ENCODE peak calls at places on chromosomes 2 and 18, in nine cellular contexts. V is PC-3, O is tibial artery, L is H9, N is K562, S is HCT116, H is ovary, Y is body of pancreas, Q is psoas muscle. P is an unnamed sample.
A peak's percentile ranks its signal among the peaks of the same experiment; 100 is the strongest.

GRCh38 chr18:58937913-58938312 is 73.2 kb downstream of the ZNF532 start:
- DNase-seq in V (no peak), O (no peak), L (no peak), N (no peak), S (no peak), H (no peak), Y (no peak), Q (no peak), P (no peak)

GRCh38 chr18:28834889-28835288 is 658.0 kb upstream of the CDH2 start:
- DNase-seq in V (peak; percentile 90), O (no peak), L (no peak), N (no peak), S (no peak), H (no peak), Y (no peak), Q (no peak), P (no peak)

GRCh38 chr2:235541838-235542549 is 48.2 kb downstream of the AGAP1 start:
- DNase-seq in V (no peak), O (no peak), L (no peak), N (no peak), S (no peak), H (no peak), Y (no peak), Q (no peak), P (no peak)

GRCh38 chr2:130726614-130727180 is 2.2 kb upstream of the GPR148 start:
- DNase-seq in V (no peak), O (no peak), L (no peak), N (no peak), S (no peak), H (no peak), Y (no peak), Q (no peak), P (peak; percentile 28)

GRCh38 chr18:58796205-58796604 is 68.5 kb upstream of the ZNF532 start:
- DNase-seq in V (no peak), O (no peak), L (no peak), N (no peak), S (no peak), H (no peak), Y (no peak), Q (no peak), P (no peak)

GRCh38 chr2:177385151-177385550 is 7.4 kb upstream of the AGPS start:
- DNase-seq in V (no peak), O (no peak), L (no peak), N (no peak), S (no peak), H (no peak), Y (no peak), Q (no peak), P (no peak)

GRCh38 chr18:49561377-49562193 is at the start of gene LIPG:
- DNase-seq in V (peak; percentile 76), O (no peak), L (peak; percentile 91), N (peak; percentile 80), S (peak; percentile 57), H (no peak), Y (peak; percentile 56), Q (peak; percentile 25), P (peak; percentile 33)

GRCh38 chr2:36058953-36059352 is 296.6 kb upstream of the CRIM1 start:
- DNase-seq in V (peak; percentile 23), O (peak; percentile 22), L (no peak), N (no peak), S (no peak), H (no peak), Y (no peak), Q (no peak), P (no peak)

GRCh38 chr2:128310761-128311160 is 7.9 kb downstream of the HS6ST1 start:
- DNase-seq in V (no peak), O (peak; percentile 14), L (no peak), N (no peak), S (no peak), H (no peak), Y (no peak), Q (no peak), P (peak; percentile 6)

GRCh38 chr2:234204480-234204879 is 154.0 kb downstream of the SPP2 start:
- DNase-seq in V (peak; percentile 78), O (no peak), L (no peak), N (no peak), S (no peak), H (no peak), Y (no peak), Q (no peak), P (no peak)

GRCh38 chr2:180519276-180519675 is 461.1 kb upstream of the UBE2E3 start:
- DNase-seq in V (peak; percentile 80), O (no peak), L (no peak), N (no peak), S (peak; percentile 48), H (no peak), Y (no peak), Q (no peak), P (no peak)

GRCh38 chr2:173750332-173750731 is 214.8 kb downstream of the SP3 start:
- DNase-seq in V (no peak), O (no peak), L (peak; percentile 53), N (no peak), S (no peak), H (no peak), Y (no peak), Q (no peak), P (no peak)

GRCh38 chr2:173751245-173751975 is 213.8 kb downstream of the SP3 start:
- DNase-seq in V (no peak), O (no peak), L (no peak), N (no peak), S (no peak), H (no peak), Y (no peak), Q (no peak), P (no peak)

GRCh38 chr2:173750831-173751230 is 214.3 kb downstream of the SP3 start:
- DNase-seq in V (no peak), O (no peak), L (no peak), N (no peak), S (no peak), H (no peak), Y (no peak), Q (no peak), P (no peak)

GRCh38 chr2:173753441-173753840 is 211.7 kb downstream of the SP3 start:
- DNase-seq in V (no peak), O (no peak), L (no peak), N (no peak), S (no peak), H (no peak), Y (no peak), Q (no peak), P (no peak)

GRCh38 chr2:173752152-173752551 is 213.0 kb downstream of the SP3 start:
- DNase-seq in V (peak; percentile 51), O (no peak), L (no peak), N (no peak), S (peak; percentile 13), H (no peak), Y (no peak), Q (no peak), P (no peak)
- TF ChIP-seq CTCF in V (peak; percentile 65), O (no peak), L (peak; percentile 61), N (no peak), S (peak; percentile 56), H (no peak), Y (no peak), Q (no peak), P (no peak)

GRCh38 chr2:119369845-119370244 is 3.1 kb downstream of the DBI start:
- DNase-seq in V (no peak), O (no peak), L (no peak), N (no peak), S (no peak), H (no peak), Y (no peak), Q (no peak), P (no peak)
- H3K4me1 ChIP-seq in V (peaks cover 29% of the 10 kb centered on the region), O (peaks cover 28% of the 10 kb centered on the region), L (peaks cover 3% of the 10 kb centered on the region), N (peaks cover 3% of the 10 kb centered on the region), S (peaks cover 17% of the 10 kb centered on the region), H (peaks cover 10% of the 10 kb centered on the region), Y (peaks cover 24% of the 10 kb centered on the region), Q (peaks cover 27% of the 10 kb centered on the region), P (peaks cover 48% of the 10 kb centered on the region)

GRCh38 chr2:94753466-94753998 is 117.7 kb upstream of the TEKT4 start:
- DNase-seq in V (no peak), O (no peak), L (no peak), N (no peak), S (no peak), H (no peak), Y (no peak), Q (no peak), P (no peak)
- H3K9me3 ChIP-seq in V (no peaks in the 10 kb centered on the region), O (no peaks in the 10 kb centered on the region), L (peaks cover 83% of the 10 kb centered on the region), N (no peaks in the 10 kb centered on the region), S (no peaks in the 10 kb centered on the region), H (no peaks in the 10 kb centered on the region), Y (no peaks in the 10 kb centered on the region), Q (no peaks in the 10 kb centered on the region), P (no peaks in the 10 kb centered on the region)

GRCh38 chr2:233041722-233042323 is 9.4 kb downstream of the NEU2 start:
- DNase-seq in V (no peak), O (no peak), L (no peak), N (no peak), S (no peak), H (no peak), Y (no peak), Q (no peak), P (no peak)
- TF ChIP-seq CTCF in V (no peak), O (no peak), L (no peak), N (no peak), S (no peak), H (no peak), Y (no peak), Q (no peak), P (no peak)

DNA sequence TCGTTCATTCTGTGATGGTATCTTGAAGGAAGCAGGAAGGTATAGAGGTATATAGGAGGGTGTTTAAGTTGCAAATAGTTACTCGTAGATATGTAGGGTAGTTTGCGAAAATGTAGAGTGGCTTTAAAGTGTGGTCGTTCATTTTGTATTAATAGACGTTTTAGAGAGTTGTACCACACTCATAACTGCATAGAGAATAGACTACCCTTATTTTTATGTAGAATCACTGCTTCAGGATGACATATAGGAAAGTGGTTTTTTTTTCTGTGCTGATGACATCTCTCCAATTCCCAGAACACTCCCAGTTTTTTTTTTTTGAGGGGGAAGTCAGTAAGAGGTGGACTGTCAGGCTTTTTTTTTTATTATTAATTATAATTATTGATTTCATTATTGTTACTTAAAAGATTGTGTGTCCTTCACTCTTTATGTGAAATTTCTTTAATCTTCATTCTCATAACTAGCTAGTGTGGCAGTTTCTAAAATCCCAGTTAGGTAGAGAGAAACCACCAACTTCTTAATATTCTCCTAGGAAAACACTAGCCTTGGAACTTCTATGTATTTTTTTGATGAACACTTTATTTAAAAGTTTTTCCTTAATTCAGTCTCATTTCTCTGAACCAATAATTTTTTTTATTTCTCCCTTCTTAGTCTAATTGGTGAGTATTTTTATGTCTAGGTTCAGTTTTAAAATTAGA is 1.5 kb downstream of the ACTR3 start:
- DNase-seq in V (no peak), O (no peak), L (no peak), N (no peak), S (no peak), H (no peak), Y (no peak), Q (no peak), P (no peak)
- H3K4me1 ChIP-seq in V (peaks cover 68% of the 10 kb centered on the region), O (peaks cover 52% of the 10 kb centered on the region), L (peaks cover 2% of the 10 kb centered on the region), N (peaks cover 37% of the 10 kb centered on the region), S (peaks cover 58% of the 10 kb centered on the region), H (peaks cover 2% of the 10 kb centered on the region), Y (peaks cover 60% of the 10 kb centered on the region), Q (peaks cover 60% of the 10 kb centered on the region), P (peaks cover 55% of the 10 kb centered on the region)

GRCh38 chr18:39838831-39839230 is 2116.2 kb upstream of the PIK3C3 start:
- DNase-seq in V (no peak), O (no peak), L (no peak), N (no peak), S (no peak), H (no peak), Y (no peak), Q (no peak), P (no peak)
- H3K9me3 ChIP-seq in V (no peaks in the 10 kb centered on the region), O (no peaks in the 10 kb centered on the region), L (no peaks in the 10 kb centered on the region), N (no peaks in the 10 kb centered on the region), S (no peaks in the 10 kb centered on the region), H (no peaks in the 10 kb centered on the region), Y (no peaks in the 10 kb centered on the region), Q (no peaks in the 10 kb centered on the region), P (no peaks in the 10 kb centered on the region)

GRCh38 chr18:7735194-7735593 is 168.1 kb downstream of the PTPRM start:
- DNase-seq in V (no peak), O (no peak), L (no peak), N (no peak), S (no peak), H (no peak), Y (no peak), Q (no peak), P (no peak)
- TF ChIP-seq CTCF in V (peak; percentile 57), O (no peak), L (peak; percentile 52), N (no peak), S (peak; percentile 39), H (no peak), Y (no peak), Q (peak; percentile 45), P (peak; percentile 47)